ENCODE peak calls at places on chromosomes 16 and 17, in four cellular contexts. N is foreskin keratinocyte, H is sigmoid colon, Z is tibial artery. Y is an unnamed sample.

GRCh38 chr16:66741131-66741900 is 10.1 kb downstream of the DYNC1LI2 start:
- DNase-seq in N (no peak), H (peak; percentile 96), Z (peak; percentile 95), Y (peak; percentile 88)

GRCh38 chr16:85417156-85417860 is 195.8 kb upstream of the GSE1 start:
- DNase-seq in N (no peak), H (peak; percentile 46), Z (no peak), Y (no peak)

GRCh38 chr17:5467416-5467815 is 1.4 kb downstream of the DHX33 start:
- DNase-seq in H (no peak), Z (no peak), N (no peak), Y (no peak)

GRCh38 chr17:53058031-53058430 is 764.7 kb upstream of the KIF2B start:
- DNase-seq in N (peak; percentile 24), H (no peak), Z (no peak), Y (no peak)

GRCh38 chr16:82793550-82794244 is 166.9 kb downstream of the CDH13 start:
- DNase-seq in H (peak; percentile 71), Z (no peak), N (no peak), Y (no peak)

GRCh38 chr16:71380831-71381230 is 22.3 kb downstream of the CALB2 start:
- DNase-seq in N (no peak), H (no peak), Z (no peak), Y (no peak)

GRCh38 chr16:19393226-19394074 is 24.2 kb upstream of the TMC5 start:
- DNase-seq in N (peak; percentile 79), Z (no peak), H (no peak), Y (no peak)

GRCh38 chr16:14015948-14016347 is 55.2 kb upstream of the MRTFB start:
- DNase-seq in N (peak; percentile 51), H (peak; percentile 73), Z (peak; percentile 71), Y (peak; percentile 49)

GRCh38 chr17:31672161-31672819 is 186.8 kb downstream of the COPRS start:
- DNase-seq in H (no peak), N (no peak), Z (no peak), Y (no peak)

GRCh38 chr16:17419266-17419665 is 51.5 kb downstream of the XYLT1 start:
- DNase-seq in H (no peak), N (no peak), Z (no peak), Y (no peak)

GRCh38 chr16:48561960-48562393 is 48.0 kb downstream of the N4BP1 start:
- DNase-seq in N (no peak), Z (no peak), H (no peak), Y (no peak)

GRCh38 chr16:81096715-81097208 is 567 bp upstream of the GCSH start:
- DNase-seq in H (no peak), N (no peak), Z (no peak), Y (no peak)

GRCh38 chr16:2026461-2027023 is at the start of gene NHERF2:
- DNase-seq in H (no peak), N (no peak), Z (no peak), Y (no peak)

GRCh38 chr16:3215601-3216262 is 19.2 kb downstream of the ZNF200 start:
- DNase-seq in H (no peak), Z (no peak), N (no peak), Y (no peak)

GRCh38 chr16:8851761-8852403 is 16.9 kb downstream of the CARHSP1 start:
- DNase-seq in Z (no peak), N (no peak), H (peak; percentile 39), Y (no peak)

GRCh38 chr17:40097931-40098845 is 2.2 kb downstream of the NR1D1 start:
- DNase-seq in H (peak; percentile 91), N (no peak), Z (peak; percentile 94), Y (peak; percentile 96)

GRCh38 chr17:8875957-8876356 is 8.5 kb upstream of the PIK3R6 start:
- DNase-seq in H (no peak), N (no peak), Z (no peak), Y (no peak)

GRCh38 chr16:85392756-85393673 is 220.1 kb upstream of the GSE1 start:
- DNase-seq in H (peak; percentile 63), Z (no peak), N (no peak), Y (no peak)

GRCh38 chr16:66298006-66298405 is 68.5 kb upstream of the CDH5 start:
- DNase-seq in H (peak; percentile 17), Z (no peak), N (no peak), Y (no peak)

GRCh38 chr16:86355114-86355513 is 155.2 kb upstream of the FOXF1 start:
- DNase-seq in H (no peak), Z (no peak), N (no peak), Y (no peak)

GRCh38 chr16:88560722-88561484 is 9.3 kb upstream of the ZC3H18 start:
- DNase-seq in H (no peak), Z (no peak), N (no peak), Y (no peak)

GRCh38 chr16:56357765-56358322 is 67.5 kb downstream of the AMFR start:
- DNase-seq in Z (no peak), N (no peak), H (peak; percentile 65), Y (peak; percentile 73)

GRCh38 chr16:48269011-48269410 is 21.7 kb upstream of the ABCC11 start:
- DNase-seq in Z (no peak), H (no peak), N (no peak), Y (no peak)

GRCh38 chr17:50056217-50056960 is 479 bp downstream of the ITGA3 start:
- DNase-seq in N (no peak), Z (peak; percentile 46), H (peak; percentile 84), Y (no peak)

GRCh38 chr16:53429221-53429943 is 4.9 kb upstream of the RBL2 start:
- DNase-seq in Z (no peak), H (no peak), N (no peak), Y (no peak)

GRCh38 chr16:28264656-28265055 is 27.7 kb upstream of the SBK1 start:
- DNase-seq in Z (no peak), H (no peak), N (no peak), Y (peak; percentile 96)

GRCh38 chr17:48882272-48882671 is 10.3 kb upstream of the ATP5MC1 start:
- DNase-seq in N (no peak), Z (no peak), H (no peak), Y (no peak)

GRCh38 chr16:14132696-14133048 is 61.6 kb downstream of the MRTFB start:
- DNase-seq in N (no peak), Z (no peak), H (no peak), Y (no peak)

GRCh38 chr17:34726536-34727384 is 147.4 kb downstream of the TMEM132E start:
- DNase-seq in N (no peak), Z (no peak), H (no peak), Y (no peak)

GRCh38 chr16:85998868-85999729 is 100.1 kb downstream of the IRF8 start:
- DNase-seq in N (no peak), Z (no peak), H (peak; percentile 13), Y (no peak)

GRCh38 chr16:22897184-22897583 is 83.2 kb downstream of the HS3ST2 start:
- DNase-seq in Z (no peak), H (no peak), N (no peak), Y (no peak)

GRCh38 chr17:58183514-58183913 is 9.0 kb upstream of the EPX start:
- DNase-seq in Z (no peak), N (no peak), H (no peak), Y (no peak)

GRCh38 chr17:64380985-64381384 is 9.7 kb downstream of the PECAM1 start:
- DNase-seq in N (no peak), Z (no peak), H (no peak), Y (no peak)
- H3K4me1 ChIP-seq in N (peaks cover 5% of the 10 kb centered on the region), Z (no peaks in the 10 kb centered on the region), H (peaks cover 3% of the 10 kb centered on the region), Y (peaks cover 18% of the 10 kb centered on the region)

GRCh38 chr17:72565006-72565405 is 444.2 kb downstream of the SOX9 start:
- DNase-seq in N (no peak), Z (no peak), H (no peak), Y (no peak)
- H3K4me1 ChIP-seq in N (no peaks in the 10 kb centered on the region), Z (no peaks in the 10 kb centered on the region), H (no peaks in the 10 kb centered on the region), Y (no peaks in the 10 kb centered on the region)

GRCh38 chr17:82108038-82108998 is 10.3 kb upstream of the FASN start:
- DNase-seq in H (peak; percentile 57), N (no peak), Z (no peak), Y (peak; percentile 45)
- H3K4me1 ChIP-seq in H (peaks cover 28% of the 10 kb centered on the region), N (peaks cover 10% of the 10 kb centered on the region), Z (no peaks in the 10 kb centered on the region), Y (peaks cover 21% of the 10 kb centered on the region)

GRCh38 chr17:65081439-65081838 is 24.9 kb upstream of the GNA13 start:
- DNase-seq in Z (no peak), H (no peak), N (no peak), Y (no peak)

GRCh38 chr17:65079489-65079900 is 23.0 kb upstream of the GNA13 start:
- DNase-seq in N (no peak), Z (no peak), H (no peak), Y (no peak)

GRCh38 chr17:65074778-65075250 is 18.3 kb upstream of the GNA13 start:
- DNase-seq in H (peak; percentile 82), N (no peak), Z (no peak), Y (peak; percentile 50)

GRCh38 chr17:65072577-65073178 is 16.1 kb upstream of the GNA13 start:
- DNase-seq in Z (no peak), H (peak; percentile 25), N (no peak), Y (no peak)

GRCh38 chr17:65078441-65079160 is 22.1 kb upstream of the GNA13 start:
- DNase-seq in Z (no peak), N (no peak), H (peak; percentile 74), Y (no peak)
- H3K4me1 ChIP-seq in Z (no peaks in the 10 kb centered on the region), N (no peaks in the 10 kb centered on the region), H (peaks cover 56% of the 10 kb centered on the region), Y (peaks cover 10% of the 10 kb centered on the region)

GRCh38 chr17:44211281-44212265 is 7.9 kb downstream of the UBTF start:
- DNase-seq in Z (no peak), N (no peak), H (no peak), Y (no peak)
- H3K4me1 ChIP-seq in Z (peaks cover 6% of the 10 kb centered on the region), N (peaks cover 10% of the 10 kb centered on the region), H (peaks cover 21% of the 10 kb centered on the region), Y (peaks cover 48% of the 10 kb centered on the region)

Y was measured in gastrocnemius medialis.